ENCODE peak calls at places on chromosomes 13 and 19, in eight cellular contexts. T is HCT116, R is K562, K is GM23338, P is GM12878, F is HL-60, V is SK-N-SH, N is HepG2. Q is an unnamed sample.

GRCh38 chr13:92500192-92500591 is 726.4 kb upstream of the GPC6 start:
- DNase-seq in T (no peak), R (no peak), K (peak; percentile 13), P (no peak), F (no peak), V (no peak), N (peak; percentile 1), Q (no peak)

GRCh38 chr13:113938716-113939115 is 35.2 kb downstream of the C13orf46 start:
- DNase-seq in T (no peak), R (no peak), K (no peak), P (no peak), F (no peak), V (peak; percentile 23), N (no peak), Q (no peak)

GRCh38 chr13:48631441-48631840 is 22.3 kb upstream of the CYSLTR2 start:
- DNase-seq in T (no peak), R (no peak), K (no peak), P (no peak), F (no peak), V (no peak), N (no peak), Q (no peak)

GRCh38 chr13:46668906-46669525 is 116.0 kb downstream of the LRCH1 start:
- DNase-seq in T (no peak), R (no peak), K (no peak), P (no peak), F (no peak), V (no peak), N (no peak), Q (no peak)

GRCh38 chr19:8515317-8515716 is 1.4 kb upstream of the ZNF414 start:
- DNase-seq in T (no peak), R (no peak), K (no peak), P (no peak), F (peak; percentile 85), V (no peak), N (no peak), Q (no peak)

GRCh38 chr13:49998714-49999624 is 2.1 kb downstream of the TRIM13 start:
- DNase-seq in T (no peak), R (no peak), K (peak; percentile 95), P (no peak), F (no peak), V (no peak), N (no peak), Q (no peak)

GRCh38 chr13:66657165-66657895 is 572.8 kb downstream of the PCDH9 start:
- DNase-seq in T (peak; percentile 70), R (no peak), K (peak; percentile 8), P (no peak), F (no peak), V (peak; percentile 28), N (peak; percentile 11), Q (peak; percentile 89)

GRCh38 chr19:46955813-46956371 is 63.7 kb upstream of the NPAS1 start:
- DNase-seq in T (no peak), R (no peak), K (no peak), P (no peak), F (no peak), V (no peak), N (no peak), Q (no peak)

GRCh38 chr19:2434267-2434666 is 6.9 kb upstream of the TIMM13 start:
- DNase-seq in T (no peak), R (no peak), K (no peak), P (no peak), F (no peak), V (no peak), N (no peak), Q (no peak)

GRCh38 chr13:64278493-64278892 is 2862.8 kb upstream of the PCDH20 start:
- DNase-seq in T (no peak), R (no peak), K (no peak), P (no peak), F (no peak), V (no peak), N (no peak), Q (peak; percentile 22)

GRCh38 chr19:8046569-8047165 is 5.9 kb upstream of the CCL25 start:
- DNase-seq in T (no peak), R (no peak), K (no peak), P (no peak), F (no peak), V (no peak), N (no peak), Q (no peak)

GRCh38 chr13:23372264-23372905 is 61.1 kb downstream of the SACS start:
- DNase-seq in T (no peak), R (no peak), K (no peak), P (no peak), F (no peak), V (no peak), N (no peak), Q (no peak)

GRCh38 chr19:45322744-45323281 is at the start of gene CKM:
- DNase-seq in T (no peak), R (no peak), K (no peak), P (no peak), F (no peak), V (no peak), N (no peak), Q (no peak)

GRCh38 chr19:46488551-46488950 is 7.1 kb downstream of the PNMA8B start:
- DNase-seq in T (no peak), R (no peak), K (peak; percentile 31), P (no peak), F (no peak), V (no peak), N (no peak), Q (no peak)

GRCh38 chr13:29587645-29588044 is 7.8 kb downstream of the SLC7A1 start:
- DNase-seq in T (no peak), R (no peak), K (no peak), P (no peak), F (no peak), V (no peak), N (no peak), Q (no peak)
- TF ChIP-seq REST in T (no peak), R (no peak), K (no peak), P (no peak), F (no peak), V (no peak), N (no peak), Q (no peak)

GRCh38 chr19:17965370-17966114 is 1.4 kb upstream of the KCNN1 start:
- DNase-seq in T (no peak), R (no peak), K (no peak), P (no peak), F (no peak), V (no peak), N (no peak), Q (no peak)
- H3K4me3 ChIP-seq in T (no peak overlapping the region), R (no peak overlapping the region), K (no peak overlapping the region), P (no peak overlapping the region), F (no peak overlapping the region), V (no peak overlapping the region), N (no peak overlapping the region), Q (no peak overlapping the region)

GRCh38 chr19:49684251-49684982 is 5.0 kb upstream of the ADM5 start:
- DNase-seq in T (no peak), R (no peak), K (peak; percentile 75), P (no peak), F (no peak), V (peak; percentile 68), N (no peak), Q (no peak)
- TF ChIP-seq POLR2AphosphoS5 in T (no peak), R (no peak), K (no peak), P (peak; percentile 79), F (no peak), V (no peak), N (no peak), Q (no peak)

GRCh38 chr13:69706807-69707206 is 400.8 kb upstream of the ATXN8OS start:
- DNase-seq in T (no peak), R (no peak), K (no peak), P (no peak), F (no peak), V (no peak), N (no peak), Q (no peak)

DNA sequence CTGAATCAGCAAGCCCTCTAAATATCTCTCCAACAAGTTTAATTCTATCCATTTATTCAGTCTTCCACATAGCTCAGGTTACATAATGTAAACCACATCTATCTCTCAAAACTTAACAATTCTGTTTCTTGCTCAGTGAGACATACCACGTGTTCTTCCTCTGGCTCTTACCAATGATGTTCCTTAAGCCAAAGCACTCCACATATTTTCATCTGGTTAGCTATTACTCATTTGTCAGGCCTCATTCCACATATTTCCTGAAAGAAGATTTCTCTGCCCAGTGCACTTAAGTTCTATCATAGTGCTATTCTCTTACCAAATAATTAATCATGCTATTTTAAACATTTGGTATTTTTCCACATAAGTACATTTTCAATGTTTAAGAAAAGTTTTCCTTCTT is 403.3 kb upstream of the ATXN8OS start:
- DNase-seq in T (no peak), R (no peak), K (no peak), P (no peak), F (no peak), V (no peak), N (no peak), Q (no peak)
- TF ChIP-seq REST in T (no peak), R (no peak), K (no peak), P (no peak), F (no peak), V (no peak), N (no peak), Q (no peak)

DNA sequence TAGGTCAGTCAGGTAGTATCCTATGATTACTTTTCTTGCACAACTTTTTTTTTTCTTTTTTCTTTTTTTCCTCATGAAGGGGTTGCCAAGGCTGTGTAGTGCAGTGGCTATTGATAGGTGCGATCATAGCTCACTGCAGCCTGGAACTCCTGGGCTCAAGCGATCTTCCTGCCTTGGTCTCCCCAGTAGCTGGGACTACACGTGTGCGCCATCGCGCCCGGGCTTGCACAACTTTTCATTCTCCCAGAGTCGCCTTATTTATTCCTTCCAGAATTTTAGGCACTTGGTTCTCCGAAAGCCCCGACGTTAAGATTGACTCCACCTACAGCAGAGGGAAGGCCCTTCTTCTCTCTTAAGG is 867 bp upstream of the ZNF613 start:
- DNase-seq in T (no peak), R (no peak), K (no peak), P (no peak), F (no peak), V (no peak), N (no peak), Q (no peak)
- H3K4me3 ChIP-seq in T (no peak overlapping the region), R (peak overlapping the region; percentile 68), K (peak overlapping the region; percentile 74), P (peak overlapping the region; percentile 77), F (peak overlapping the region; percentile 88), V (peak overlapping the region; percentile 71), N (peak overlapping the region; percentile 96), Q (peak overlapping the region; percentile 80)

Q was measured in Panc1.